ENCODE peak calls at places on chromosomes 6 and 20, in five cellular contexts. One of them, this sample, is unnamed.

GRCh38 chr6:65557224-65557623 is 149.8 kb downstream of the EYS start:
- DNase-seq in cardiac muscle cell: no peak
- DNase-seq in CD4-positive, alpha-beta T cell: no peak
- DNase-seq in nephron progenitor cell: no peak
- DNase-seq in brain microvascular endothelial cell: no peak
- DNase-seq in this sample: peak

GRCh38 chr6:90388395-90388794 is 91.8 kb upstream of the BACH2 start:
- DNase-seq in cardiac muscle cell: no peak
- DNase-seq in CD4-positive, alpha-beta T cell: no peak
- DNase-seq in nephron progenitor cell: no peak
- DNase-seq in brain microvascular endothelial cell: no peak
- DNase-seq in this sample: no peak

GRCh38 chr6:35419431-35419830 is 32.7 kb upstream of the FANCE start:
- DNase-seq in cardiac muscle cell: peak
- DNase-seq in CD4-positive, alpha-beta T cell: no peak
- DNase-seq in nephron progenitor cell: no peak
- DNase-seq in brain microvascular endothelial cell: peak
- DNase-seq in this sample: no peak

GRCh38 chr20:49188101-49188784 is at the start of gene STAU1:
- DNase-seq in cardiac muscle cell: peak
- DNase-seq in CD4-positive, alpha-beta T cell: peak
- DNase-seq in nephron progenitor cell: peak
- DNase-seq in brain microvascular endothelial cell: peak
- DNase-seq in this sample: peak

GRCh38 chr6:106446287-106446885 is 85.9 kb downstream of the CRYBG1 start:
- DNase-seq in cardiac muscle cell: peak
- DNase-seq in CD4-positive, alpha-beta T cell: no peak
- DNase-seq in nephron progenitor cell: no peak
- DNase-seq in brain microvascular endothelial cell: no peak
- DNase-seq in this sample: no peak

GRCh38 chr6:18016698-18017097 is 29.3 kb upstream of the KIF13A start:
- DNase-seq in cardiac muscle cell: no peak
- DNase-seq in CD4-positive, alpha-beta T cell: no peak
- DNase-seq in nephron progenitor cell: no peak
- DNase-seq in brain microvascular endothelial cell: no peak
- DNase-seq in this sample: no peak

GRCh38 chr20:39042279-39043150 is 80.4 kb downstream of the DHX35 start:
- DNase-seq in cardiac muscle cell: no peak
- DNase-seq in CD4-positive, alpha-beta T cell: no peak
- DNase-seq in nephron progenitor cell: no peak
- DNase-seq in brain microvascular endothelial cell: no peak
- DNase-seq in this sample: no peak

GRCh38 chr6:125749864-125750691 is 646 bp downstream of the HEY2 start:
- DNase-seq in cardiac muscle cell: peak
- DNase-seq in CD4-positive, alpha-beta T cell: no peak
- DNase-seq in nephron progenitor cell: peak
- DNase-seq in brain microvascular endothelial cell: no peak
- DNase-seq in this sample: no peak

GRCh38 chr20:2829376-2829775 is 11.1 kb downstream of the PCED1A start:
- DNase-seq in cardiac muscle cell: no peak
- DNase-seq in CD4-positive, alpha-beta T cell: no peak
- DNase-seq in nephron progenitor cell: no peak
- DNase-seq in brain microvascular endothelial cell: no peak
- DNase-seq in this sample: no peak

GRCh38 chr6:145012039-145012662 is 723.2 kb downstream of the EPM2A start:
- DNase-seq in cardiac muscle cell: peak
- DNase-seq in CD4-positive, alpha-beta T cell: no peak
- DNase-seq in nephron progenitor cell: no peak
- DNase-seq in brain microvascular endothelial cell: no peak
- DNase-seq in this sample: no peak

GRCh38 chr6:100573169-100573568 is 108.4 kb upstream of the SIM1 start:
- DNase-seq in cardiac muscle cell: peak
- DNase-seq in CD4-positive, alpha-beta T cell: no peak
- DNase-seq in nephron progenitor cell: no peak
- DNase-seq in brain microvascular endothelial cell: peak
- DNase-seq in this sample: no peak

GRCh38 chr6:27873101-27874030 is 38.8 kb downstream of the OR2B2 start:
- DNase-seq in cardiac muscle cell: peak
- DNase-seq in CD4-positive, alpha-beta T cell: peak
- DNase-seq in nephron progenitor cell: peak
- DNase-seq in brain microvascular endothelial cell: no peak
- DNase-seq in this sample: peak

GRCh38 chr6:51260003-51260402 is 441.3 kb downstream of the TFAP2B start:
- DNase-seq in cardiac muscle cell: no peak
- DNase-seq in CD4-positive, alpha-beta T cell: no peak
- DNase-seq in nephron progenitor cell: no peak
- DNase-seq in brain microvascular endothelial cell: no peak
- DNase-seq in this sample: no peak

GRCh38 chr20:35604444-35604750 is 11.2 kb upstream of the SPAG4 start:
- DNase-seq in cardiac muscle cell: peak
- DNase-seq in CD4-positive, alpha-beta T cell: no peak
- DNase-seq in nephron progenitor cell: no peak
- DNase-seq in brain microvascular endothelial cell: no peak
- DNase-seq in this sample: no peak

GRCh38 chr20:62155428-62156253 is 12.1 kb downstream of the SS18L1 start:
- DNase-seq in cardiac muscle cell: no peak
- DNase-seq in CD4-positive, alpha-beta T cell: no peak
- DNase-seq in nephron progenitor cell: no peak
- DNase-seq in brain microvascular endothelial cell: no peak
- DNase-seq in this sample: no peak

GRCh38 chr6:37141291-37142046 is 28.5 kb upstream of the PIM1 start:
- DNase-seq in cardiac muscle cell: peak
- DNase-seq in CD4-positive, alpha-beta T cell: no peak
- DNase-seq in nephron progenitor cell: peak
- DNase-seq in brain microvascular endothelial cell: peak
- DNase-seq in this sample: no peak

GRCh38 chr20:51811514-51811913 is 9.2 kb upstream of the SALL4 start:
- DNase-seq in cardiac muscle cell: no peak
- DNase-seq in CD4-positive, alpha-beta T cell: no peak
- DNase-seq in nephron progenitor cell: no peak
- DNase-seq in brain microvascular endothelial cell: no peak
- DNase-seq in this sample: no peak

GRCh38 chr6:47203266-47203967 is 106.3 kb downstream of the TNFRSF21 start:
- DNase-seq in cardiac muscle cell: no peak
- DNase-seq in CD4-positive, alpha-beta T cell: no peak
- DNase-seq in nephron progenitor cell: no peak
- DNase-seq in brain microvascular endothelial cell: no peak
- DNase-seq in this sample: no peak

GRCh38 chr20:39878809-39879208 is 810.2 kb downstream of the MAFB start:
- DNase-seq in cardiac muscle cell: no peak
- DNase-seq in CD4-positive, alpha-beta T cell: no peak
- DNase-seq in nephron progenitor cell: no peak
- DNase-seq in brain microvascular endothelial cell: no peak
- DNase-seq in this sample: no peak

GRCh38 chr20:25006431-25007167 is 14.0 kb upstream of the APMAP start:
- DNase-seq in cardiac muscle cell: no peak
- DNase-seq in CD4-positive, alpha-beta T cell: peak
- DNase-seq in nephron progenitor cell: no peak
- DNase-seq in brain microvascular endothelial cell: no peak
- DNase-seq in this sample: no peak

GRCh38 chr6:3377536-3378397 is 79.1 kb downstream of the SLC22A23 start:
- DNase-seq in cardiac muscle cell: no peak
- DNase-seq in CD4-positive, alpha-beta T cell: no peak
- DNase-seq in nephron progenitor cell: no peak
- DNase-seq in brain microvascular endothelial cell: no peak
- DNase-seq in this sample: peak

GRCh38 chr20:63979549-63980316 is at the start of gene SAMD10:
- DNase-seq in cardiac muscle cell: peak
- DNase-seq in CD4-positive, alpha-beta T cell: peak
- DNase-seq in nephron progenitor cell: peak
- DNase-seq in brain microvascular endothelial cell: no peak
- DNase-seq in this sample: peak

GRCh38 chr6:25389501-25389900 is 110.3 kb downstream of the CARMIL1 start:
- DNase-seq in cardiac muscle cell: no peak
- DNase-seq in CD4-positive, alpha-beta T cell: no peak
- DNase-seq in nephron progenitor cell: no peak
- DNase-seq in brain microvascular endothelial cell: no peak
- DNase-seq in this sample: no peak

GRCh38 chr6:167151648-167152047 is 6.1 kb downstream of the GPR31 start:
- DNase-seq in cardiac muscle cell: no peak
- DNase-seq in CD4-positive, alpha-beta T cell: no peak
- DNase-seq in nephron progenitor cell: no peak
- DNase-seq in brain microvascular endothelial cell: no peak
- DNase-seq in this sample: no peak

GRCh38 chr6:49556429-49556837 is 6.0 kb downstream of the C6orf141 start:
- DNase-seq in cardiac muscle cell: no peak
- DNase-seq in CD4-positive, alpha-beta T cell: no peak
- DNase-seq in nephron progenitor cell: no peak
- DNase-seq in brain microvascular endothelial cell: no peak
- DNase-seq in this sample: no peak

GRCh38 chr20:12358655-12359009 is 440.9 kb downstream of the BTBD3 start:
- DNase-seq in cardiac muscle cell: no peak
- DNase-seq in CD4-positive, alpha-beta T cell: no peak
- DNase-seq in nephron progenitor cell: no peak
- DNase-seq in brain microvascular endothelial cell: no peak
- DNase-seq in this sample: no peak

GRCh38 chr20:12355185-12355584 is 437.5 kb downstream of the BTBD3 start:
- DNase-seq in cardiac muscle cell: no peak
- DNase-seq in CD4-positive, alpha-beta T cell: no peak
- DNase-seq in nephron progenitor cell: no peak
- DNase-seq in brain microvascular endothelial cell: no peak
- DNase-seq in this sample: no peak

GRCh38 chr20:12354725-12355124 is 437.0 kb downstream of the BTBD3 start:
- DNase-seq in cardiac muscle cell: no peak
- DNase-seq in CD4-positive, alpha-beta T cell: no peak
- DNase-seq in nephron progenitor cell: no peak
- DNase-seq in brain microvascular endothelial cell: no peak
- DNase-seq in this sample: no peak

GRCh38 chr20:12358006-12358654 is 440.4 kb downstream of the BTBD3 start:
- DNase-seq in cardiac muscle cell: peak
- DNase-seq in CD4-positive, alpha-beta T cell: no peak
- DNase-seq in nephron progenitor cell: no peak
- DNase-seq in brain microvascular endothelial cell: no peak
- DNase-seq in this sample: no peak
- TF ChIP-seq CTCF in cardiac muscle cell: peak
- TF ChIP-seq CTCF in CD4-positive, alpha-beta T cell: no peak
- TF ChIP-seq CTCF in nephron progenitor cell: peak
- TF ChIP-seq CTCF in brain microvascular endothelial cell: peak
- TF ChIP-seq CTCF in this sample: no peak

GRCh38 chr20:14889503-14890125 is 552.2 kb upstream of the FLRT3 start:
- DNase-seq in cardiac muscle cell: no peak
- DNase-seq in CD4-positive, alpha-beta T cell: no peak
- DNase-seq in nephron progenitor cell: no peak
- DNase-seq in brain microvascular endothelial cell: no peak
- DNase-seq in this sample: no peak
- TF ChIP-seq CTCF in cardiac muscle cell: no peak
- TF ChIP-seq CTCF in CD4-positive, alpha-beta T cell: no peak
- TF ChIP-seq CTCF in nephron progenitor cell: no peak
- TF ChIP-seq CTCF in brain microvascular endothelial cell: no peak
- TF ChIP-seq CTCF in this sample: no peak

GRCh38 chr6:147970970-147971369 is 371.7 kb upstream of the SASH1 start:
- DNase-seq in cardiac muscle cell: peak
- DNase-seq in CD4-positive, alpha-beta T cell: no peak
- DNase-seq in nephron progenitor cell: no peak
- DNase-seq in brain microvascular endothelial cell: peak
- DNase-seq in this sample: no peak
- TF ChIP-seq CTCF in cardiac muscle cell: peak
- TF ChIP-seq CTCF in CD4-positive, alpha-beta T cell: no peak
- TF ChIP-seq CTCF in nephron progenitor cell: no peak
- TF ChIP-seq CTCF in brain microvascular endothelial cell: peak
- TF ChIP-seq CTCF in this sample: no peak

GRCh38 chr6:32716396-32716795 is 24.8 kb upstream of the HLA-DQA2 start:
- DNase-seq in cardiac muscle cell: no peak
- DNase-seq in CD4-positive, alpha-beta T cell: no peak
- DNase-seq in nephron progenitor cell: no peak
- DNase-seq in brain microvascular endothelial cell: no peak
- DNase-seq in this sample: no peak
- TF ChIP-seq CTCF in cardiac muscle cell: no peak
- TF ChIP-seq CTCF in CD4-positive, alpha-beta T cell: no peak
- TF ChIP-seq CTCF in nephron progenitor cell: no peak
- TF ChIP-seq CTCF in brain microvascular endothelial cell: no peak
- TF ChIP-seq CTCF in this sample: no peak

This sample was measured in upper lobe of left lung.